ENCODE peak calls at places on chromosomes 2 and 18, in six cellular contexts. R is psoas muscle, M is tibial artery, F is colonic mucosa, H is Caco-2, L is GM10248. W is an unnamed sample.

GRCh38 chr2:160375037-160375436 is 118.6 kb downstream of the RBMS1 start:
- DNase-seq in H (no peak), R (no peak), M (no peak), L (no peak), F (no peak), W (no peak)

GRCh38 chr2:234483568-234484251 is 13.2 kb downstream of the ARL4C start:
- DNase-seq in M (no peak), F (peak), H (no peak), L (no peak), R (no peak), W (peak)

GRCh38 chr2:150522269-150522668 is 34.8 kb upstream of the RND3 start:
- DNase-seq in H (no peak), L (no peak), M (no peak), F (no peak), R (no peak), W (no peak)

GRCh38 chr2:191250400-191250799 is 5.2 kb downstream of the MYO1B start:
- DNase-seq in F (no peak), R (no peak), L (no peak), H (no peak), M (no peak), W (no peak)

GRCh38 chr2:179546656-179547055 is 282.0 kb upstream of the SESTD1 start:
- DNase-seq in H (no peak), M (no peak), L (no peak), R (no peak), F (no peak), W (no peak)

GRCh38 chr2:19020144-19021099 is 338.0 kb downstream of the OSR1 start:
- DNase-seq in R (no peak), M (no peak), F (peak), L (no peak), H (peak), W (no peak)

GRCh38 chr2:241813080-241813805 is 4.2 kb downstream of the NEU4 start:
- DNase-seq in F (no peak), H (no peak), M (peak), R (peak), L (peak), W (no peak)

GRCh38 chr18:25457636-25458035 is 105.7 kb upstream of the ZNF521 start:
- DNase-seq in F (no peak), L (no peak), R (no peak), M (no peak), H (no peak), W (no peak)

GRCh38 chr2:88096708-88097107 is 29.1 kb downstream of the SMYD1 start:
- DNase-seq in R (no peak), M (no peak), L (no peak), F (no peak), H (no peak), W (no peak)

GRCh38 chr2:229419158-229419557 is 148.1 kb upstream of the PID1 start:
- DNase-seq in M (no peak), R (no peak), H (no peak), F (no peak), L (no peak), W (no peak)

GRCh38 chr2:37672104-37672869 is 845 bp upstream of the CDC42EP3 start:
- DNase-seq in H (peak), M (peak), L (peak), F (peak), R (peak), W (peak)

GRCh38 chr2:134657650-134658250 is 61.0 kb downstream of the TMEM163 start:
- DNase-seq in M (no peak), H (no peak), R (no peak), L (no peak), F (no peak), W (no peak)

GRCh38 chr2:217650229-217650628 is 352.6 kb downstream of the TNS1 start:
- DNase-seq in L (no peak), H (no peak), F (no peak), R (no peak), M (no peak), W (no peak)

GRCh38 chr2:15506231-15506819 is 54.8 kb downstream of the NBAS start:
- DNase-seq in H (no peak), L (no peak), F (no peak), M (no peak), R (no peak), W (no peak)

GRCh38 chr2:240356700-240357640 is 78.5 kb upstream of the GPC1 start:
- DNase-seq in F (no peak), M (no peak), L (no peak), H (peak), R (no peak), W (no peak)

GRCh38 chr18:33666915-33667314 is 88.9 kb downstream of the ASXL3 start:
- DNase-seq in H (no peak), F (no peak), L (no peak), R (no peak), M (no peak), W (no peak)

GRCh38 chr2:38925982-38926381 is 36.3 kb downstream of the ARHGEF33 start:
- DNase-seq in L (no peak), R (no peak), M (no peak), F (no peak), H (no peak), W (no peak)

GRCh38 chr2:217943379-217944321 is 59.1 kb downstream of the TNS1 start:
- DNase-seq in R (peak), M (peak), F (peak), H (peak), L (no peak), W (no peak)

GRCh38 chr18:24734058-24734457 is 273.6 kb downstream of the HRH4 start:
- DNase-seq in L (no peak), H (peak), F (no peak), R (no peak), M (no peak), W (no peak)

GRCh38 chr18:23563377-23564043 is 22.8 kb downstream of the NPC1 start:
- DNase-seq in L (no peak), M (no peak), H (no peak), R (no peak), F (no peak), W (no peak)

GRCh38 chr18:35352283-35352682 is 8.1 kb upstream of the ZNF24 start:
- DNase-seq in M (no peak), F (no peak), R (no peak), L (no peak), H (no peak), W (no peak)

GRCh38 chr2:138698428-138698827 is 81.8 kb downstream of the NXPH2 start:
- DNase-seq in R (no peak), F (no peak), L (no peak), M (no peak), H (no peak), W (no peak)

GRCh38 chr2:232229296-232229916 is 149.1 kb upstream of the ALPP start:
- DNase-seq in F (no peak), H (no peak), R (no peak), M (no peak), L (no peak), W (no peak)

GRCh38 chr2:215218587-215219577 is 80.5 kb upstream of the ABCA12 start:
- DNase-seq in H (no peak), F (no peak), L (no peak), M (no peak), R (no peak), W (no peak)

GRCh38 chr2:40361478-40361877 is 90.4 kb downstream of the SLC8A1 start:
- DNase-seq in R (no peak), H (no peak), M (no peak), F (no peak), L (no peak), W (no peak)

GRCh38 chr2:212995920-212996319 is 155.5 kb downstream of the IKZF2 start:
- DNase-seq in F (no peak), M (no peak), L (no peak), H (no peak), R (no peak), W (no peak)

GRCh38 chr2:68290825-68291224 is 28.9 kb downstream of the CNRIP1 start:
- DNase-seq in R (no peak), L (no peak), M (no peak), F (no peak), H (no peak), W (no peak)

GRCh38 chr18:54506516-54507261 is 84.4 kb upstream of the DYNAP start:
- DNase-seq in L (no peak), M (no peak), R (no peak), H (no peak), F (peak), W (no peak)

GRCh38 chr2:222709191-222709891 is 37.9 kb downstream of the MOGAT1 start:
- DNase-seq in H (peak), R (peak), L (peak), F (peak), M (peak), W (peak)

GRCh38 chr2:37507703-37508102 is 163.3 kb downstream of the QPCT start:
- DNase-seq in F (no peak), R (no peak), M (no peak), L (no peak), H (no peak), W (no peak)

GRCh38 chr2:101961287-101962242 is 30.2 kb upstream of the IL1R2 start:
- DNase-seq in F (peak), R (peak), L (no peak), H (peak), M (peak), W (no peak)

GRCh38 chr18:11785444-11786055 is 65.7 kb upstream of the CHMP1B start:
- DNase-seq in F (no peak), L (no peak), R (no peak), H (no peak), M (no peak), W (no peak)

GRCh38 chr2:241412144-241412543 is 56.1 kb downstream of the FARP2 start:
- DNase-seq in L (no peak), H (no peak), F (peak), R (no peak), M (no peak), W (no peak)

GRCh38 chr2:95030496-95030895 is 5.0 kb downstream of the MAL start:
- DNase-seq in M (no peak), H (no peak), R (peak), F (no peak), L (no peak), W (no peak)
- TF ChIP-seq CTCF in M (no peak), H (no peak), R (no peak), F (no peak), L (no peak), W (no peak)

GRCh38 chr2:9570182-9571060 is 14.8 kb upstream of the ADAM17 start:
- DNase-seq in L (no peak), F (no peak), H (no peak), M (no peak), R (no peak), W (no peak)
- TF ChIP-seq CTCF in L (no peak), F (no peak), H (no peak), M (no peak), R (no peak), W (peak)

GRCh38 chr2:84526562-84526961 is 10.3 kb downstream of the DNAH6 start:
- DNase-seq in M (no peak), F (no peak), L (no peak), H (no peak), R (no peak), W (no peak)
- TF ChIP-seq CTCF in M (no peak), F (peak), L (no peak), H (no peak), R (no peak), W (no peak)

DNA sequence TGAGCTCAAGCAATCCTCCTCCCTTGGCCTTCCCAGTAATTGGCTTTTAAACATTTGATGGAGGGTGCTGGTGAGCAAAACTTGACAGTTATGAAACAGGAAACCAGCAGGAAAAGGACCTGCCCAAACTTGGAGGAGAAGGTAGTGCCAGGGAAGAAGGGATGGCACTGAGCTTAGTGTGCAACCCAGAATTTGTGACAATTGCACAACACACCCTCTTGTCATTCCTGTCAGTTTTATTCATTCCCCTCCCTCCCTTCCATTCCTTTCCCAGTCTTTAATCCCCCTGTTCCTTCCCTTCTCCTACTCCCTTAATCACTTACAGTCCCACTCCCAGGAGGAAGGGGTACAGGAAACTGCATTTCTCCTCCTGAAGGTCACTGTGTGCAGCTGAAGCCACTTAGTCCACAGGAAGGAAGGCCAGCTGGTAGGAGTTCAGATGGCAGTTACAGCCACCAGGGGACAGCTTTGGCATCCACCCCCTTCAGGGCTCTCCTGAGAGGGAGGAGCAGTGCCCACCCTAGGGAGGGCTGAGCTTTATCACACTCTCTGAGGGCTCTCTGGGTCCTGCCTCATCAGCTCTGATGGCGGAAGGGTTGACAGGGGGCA is 24.0 kb upstream of the SIGLEC15 start:
- DNase-seq in F (no peak), H (no peak), M (no peak), L (no peak), R (no peak), W (no peak)
- TF ChIP-seq CTCF in F (no peak), H (no peak), M (no peak), L (no peak), R (no peak), W (no peak)

GRCh38 chr18:78969574-78970315 is 9.9 kb upstream of the SALL3 start:
- DNase-seq in L (no peak), R (no peak), H (no peak), F (no peak), M (no peak), W (no peak)
- TF ChIP-seq CTCF in L (no peak), R (no peak), H (no peak), F (no peak), M (no peak), W (no peak)

GRCh38 chr2:25165992-25166618 is 2.3 kb downstream of the POMC start:
- DNase-seq in H (peak), L (peak), F (peak), M (no peak), R (peak), W (peak)
- TF ChIP-seq CTCF in H (peak), L (peak), F (peak), M (no peak), R (no peak), W (peak)

W was measured in GM06990.